ENCODE peak calls at places on chromosomes 2 and 18, in ten cellular contexts. One of them, this sample, is unnamed.

GRCh38 chr2:197556456-197556855 is 40.6 kb downstream of the MOB4 start:
- DNase-seq in nephron progenitor cell: no peak
- DNase-seq in tibial nerve: no peak
- DNase-seq in neural crest cell: no peak
- DNase-seq in left ventricle myocardium inferior: no peak
- DNase-seq in Calu3: no peak
- DNase-seq in MCF 10A: no peak
- DNase-seq in pancreas: no peak
- DNase-seq in fibroblast of mammary gland: peak; percentile 42
- DNase-seq in WERI-Rb-1: no peak
- DNase-seq in this sample: no peak

GRCh38 chr18:394997-395383 is 105.5 kb downstream of the COLEC12 start:
- DNase-seq in fibroblast of mammary gland: peak; percentile 93
- DNase-seq in left ventricle myocardium inferior: no peak
- DNase-seq in Calu3: no peak
- DNase-seq in tibial nerve: no peak
- DNase-seq in MCF 10A: no peak
- DNase-seq in WERI-Rb-1: no peak
- DNase-seq in nephron progenitor cell: no peak
- DNase-seq in neural crest cell: no peak
- DNase-seq in pancreas: no peak
- DNase-seq in this sample: no peak

GRCh38 chr2:62194558-62195420 is 1.1 kb upstream of the B3GNT2 start:
- DNase-seq in MCF 10A: no peak
- DNase-seq in Calu3: no peak
- DNase-seq in WERI-Rb-1: no peak
- DNase-seq in left ventricle myocardium inferior: no peak
- DNase-seq in pancreas: no peak
- DNase-seq in nephron progenitor cell: no peak
- DNase-seq in neural crest cell: no peak
- DNase-seq in fibroblast of mammary gland: no peak
- DNase-seq in tibial nerve: no peak
- DNase-seq in this sample: no peak

GRCh38 chr18:10381516-10381915 is 72.9 kb upstream of the APCDD1 start:
- DNase-seq in left ventricle myocardium inferior: no peak
- DNase-seq in nephron progenitor cell: no peak
- DNase-seq in MCF 10A: no peak
- DNase-seq in Calu3: no peak
- DNase-seq in WERI-Rb-1: no peak
- DNase-seq in tibial nerve: no peak
- DNase-seq in fibroblast of mammary gland: no peak
- DNase-seq in neural crest cell: no peak
- DNase-seq in pancreas: no peak
- DNase-seq in this sample: no peak

GRCh38 chr2:130791617-130791939 is 36.2 kb downstream of the AMER3 start:
- DNase-seq in left ventricle myocardium inferior: no peak
- DNase-seq in WERI-Rb-1: no peak
- DNase-seq in fibroblast of mammary gland: no peak
- DNase-seq in MCF 10A: no peak
- DNase-seq in Calu3: no peak
- DNase-seq in nephron progenitor cell: no peak
- DNase-seq in pancreas: peak; percentile 49
- DNase-seq in tibial nerve: no peak
- DNase-seq in neural crest cell: no peak
- DNase-seq in this sample: no peak

GRCh38 chr2:218582085-218582484 is 13.4 kb downstream of the CNOT9 start:
- DNase-seq in MCF 10A: peak; percentile 35
- DNase-seq in nephron progenitor cell: no peak
- DNase-seq in WERI-Rb-1: no peak
- DNase-seq in fibroblast of mammary gland: peak; percentile 88
- DNase-seq in pancreas: no peak
- DNase-seq in Calu3: no peak
- DNase-seq in neural crest cell: no peak
- DNase-seq in left ventricle myocardium inferior: no peak
- DNase-seq in tibial nerve: no peak
- DNase-seq in this sample: no peak

GRCh38 chr2:86000131-86000937 is 105.4 kb downstream of the POLR1A start:
- DNase-seq in tibial nerve: no peak
- DNase-seq in Calu3: no peak
- DNase-seq in WERI-Rb-1: no peak
- DNase-seq in nephron progenitor cell: no peak
- DNase-seq in fibroblast of mammary gland: no peak
- DNase-seq in MCF 10A: no peak
- DNase-seq in neural crest cell: no peak
- DNase-seq in left ventricle myocardium inferior: no peak
- DNase-seq in pancreas: no peak
- DNase-seq in this sample: no peak

GRCh38 chr2:187438459-187438858 is 9.6 kb downstream of the CALCRL start:
- DNase-seq in neural crest cell: no peak
- DNase-seq in fibroblast of mammary gland: no peak
- DNase-seq in Calu3: no peak
- DNase-seq in tibial nerve: no peak
- DNase-seq in WERI-Rb-1: no peak
- DNase-seq in nephron progenitor cell: no peak
- DNase-seq in left ventricle myocardium inferior: no peak
- DNase-seq in MCF 10A: no peak
- DNase-seq in pancreas: no peak
- DNase-seq in this sample: no peak

GRCh38 chr2:42925742-42926437 is 133.5 kb upstream of the HAAO start:
- DNase-seq in MCF 10A: no peak
- DNase-seq in tibial nerve: no peak
- DNase-seq in fibroblast of mammary gland: peak; percentile 30
- DNase-seq in left ventricle myocardium inferior: no peak
- DNase-seq in Calu3: no peak
- DNase-seq in neural crest cell: no peak
- DNase-seq in WERI-Rb-1: no peak
- DNase-seq in pancreas: peak; percentile 48
- DNase-seq in nephron progenitor cell: no peak
- DNase-seq in this sample: no peak

GRCh38 chr18:51211552-51211951 is 14.1 kb upstream of the MEX3C start:
- DNase-seq in Calu3: peak; percentile 85
- DNase-seq in nephron progenitor cell: no peak
- DNase-seq in neural crest cell: no peak
- DNase-seq in MCF 10A: peak; percentile 84
- DNase-seq in pancreas: no peak
- DNase-seq in left ventricle myocardium inferior: no peak
- DNase-seq in WERI-Rb-1: no peak
- DNase-seq in fibroblast of mammary gland: peak; percentile 79
- DNase-seq in tibial nerve: peak; percentile 15
- DNase-seq in this sample: no peak

GRCh38 chr2:229300814-229301213 is 29.7 kb upstream of the PID1 start:
- DNase-seq in MCF 10A: peak; percentile 73
- DNase-seq in neural crest cell: no peak
- DNase-seq in fibroblast of mammary gland: peak; percentile 76
- DNase-seq in tibial nerve: no peak
- DNase-seq in left ventricle myocardium inferior: no peak
- DNase-seq in WERI-Rb-1: no peak
- DNase-seq in pancreas: no peak
- DNase-seq in nephron progenitor cell: no peak
- DNase-seq in Calu3: no peak
- DNase-seq in this sample: no peak

GRCh38 chr2:162125138-162125537 is 26.9 kb downstream of the GCG start:
- DNase-seq in fibroblast of mammary gland: no peak
- DNase-seq in MCF 10A: no peak
- DNase-seq in tibial nerve: no peak
- DNase-seq in pancreas: no peak
- DNase-seq in nephron progenitor cell: no peak
- DNase-seq in Calu3: no peak
- DNase-seq in neural crest cell: no peak
- DNase-seq in WERI-Rb-1: no peak
- DNase-seq in left ventricle myocardium inferior: no peak
- DNase-seq in this sample: no peak

GRCh38 chr2:215753808-215754207 is 259.5 kb downstream of the MREG start:
- DNase-seq in pancreas: no peak
- DNase-seq in nephron progenitor cell: no peak
- DNase-seq in WERI-Rb-1: no peak
- DNase-seq in fibroblast of mammary gland: no peak
- DNase-seq in Calu3: no peak
- DNase-seq in left ventricle myocardium inferior: no peak
- DNase-seq in MCF 10A: no peak
- DNase-seq in tibial nerve: no peak
- DNase-seq in neural crest cell: no peak
- DNase-seq in this sample: no peak

GRCh38 chr2:65071499-65072180 is 15.4 kb downstream of the CEP68 start:
- DNase-seq in left ventricle myocardium inferior: no peak
- DNase-seq in fibroblast of mammary gland: no peak
- DNase-seq in pancreas: no peak
- DNase-seq in WERI-Rb-1: no peak
- DNase-seq in tibial nerve: no peak
- DNase-seq in Calu3: no peak
- DNase-seq in neural crest cell: no peak
- DNase-seq in MCF 10A: peak; percentile 17
- DNase-seq in nephron progenitor cell: peak; percentile 26
- DNase-seq in this sample: no peak
- TF ChIP-seq CTCF in left ventricle myocardium inferior: peak; percentile 47
- TF ChIP-seq CTCF in fibroblast of mammary gland: peak; percentile 39
- TF ChIP-seq CTCF in pancreas: peak; percentile 14
- TF ChIP-seq CTCF in WERI-Rb-1: peak; percentile 59
- TF ChIP-seq CTCF in tibial nerve: peak; percentile 11
- TF ChIP-seq CTCF in Calu3: no peak
- TF ChIP-seq CTCF in neural crest cell: peak; percentile 33
- TF ChIP-seq CTCF in MCF 10A: peak; percentile 21
- TF ChIP-seq CTCF in nephron progenitor cell: no peak
- TF ChIP-seq CTCF in this sample: no peak

GRCh38 chr18:37552296-37552695 is 13.3 kb downstream of the CELF4 start:
- DNase-seq in MCF 10A: no peak
- DNase-seq in neural crest cell: no peak
- DNase-seq in Calu3: no peak
- DNase-seq in fibroblast of mammary gland: no peak
- DNase-seq in left ventricle myocardium inferior: no peak
- DNase-seq in pancreas: no peak
- DNase-seq in nephron progenitor cell: no peak
- DNase-seq in tibial nerve: no peak
- DNase-seq in WERI-Rb-1: no peak
- DNase-seq in this sample: no peak

GRCh38 chr18:37554399-37554787 is 11.2 kb downstream of the CELF4 start:
- DNase-seq in nephron progenitor cell: no peak
- DNase-seq in pancreas: no peak
- DNase-seq in MCF 10A: no peak
- DNase-seq in WERI-Rb-1: no peak
- DNase-seq in left ventricle myocardium inferior: no peak
- DNase-seq in neural crest cell: no peak
- DNase-seq in tibial nerve: no peak
- DNase-seq in fibroblast of mammary gland: no peak
- DNase-seq in Calu3: no peak
- DNase-seq in this sample: no peak

GRCh38 chr18:37551846-37552245 is 13.8 kb downstream of the CELF4 start:
- DNase-seq in nephron progenitor cell: no peak
- DNase-seq in fibroblast of mammary gland: no peak
- DNase-seq in MCF 10A: no peak
- DNase-seq in Calu3: no peak
- DNase-seq in WERI-Rb-1: no peak
- DNase-seq in tibial nerve: no peak
- DNase-seq in left ventricle myocardium inferior: no peak
- DNase-seq in neural crest cell: no peak
- DNase-seq in pancreas: no peak
- DNase-seq in this sample: no peak

GRCh38 chr18:37551249-37551648 is 14.3 kb downstream of the CELF4 start:
- DNase-seq in nephron progenitor cell: no peak
- DNase-seq in WERI-Rb-1: no peak
- DNase-seq in MCF 10A: no peak
- DNase-seq in tibial nerve: no peak
- DNase-seq in fibroblast of mammary gland: no peak
- DNase-seq in pancreas: no peak
- DNase-seq in Calu3: no peak
- DNase-seq in left ventricle myocardium inferior: no peak
- DNase-seq in neural crest cell: no peak
- DNase-seq in this sample: no peak

GRCh38 chr18:37553633-37554398 is 11.8 kb downstream of the CELF4 start:
- DNase-seq in fibroblast of mammary gland: no peak
- DNase-seq in WERI-Rb-1: no peak
- DNase-seq in pancreas: no peak
- DNase-seq in Calu3: no peak
- DNase-seq in nephron progenitor cell: peak; percentile 36
- DNase-seq in MCF 10A: no peak
- DNase-seq in tibial nerve: no peak
- DNase-seq in left ventricle myocardium inferior: no peak
- DNase-seq in neural crest cell: no peak
- DNase-seq in this sample: no peak
- TF ChIP-seq CTCF in fibroblast of mammary gland: peak; percentile 4
- TF ChIP-seq CTCF in WERI-Rb-1: no peak
- TF ChIP-seq CTCF in pancreas: no peak
- TF ChIP-seq CTCF in Calu3: no peak
- TF ChIP-seq CTCF in nephron progenitor cell: peak; percentile 47
- TF ChIP-seq CTCF in MCF 10A: no peak
- TF ChIP-seq CTCF in tibial nerve: no peak
- TF ChIP-seq CTCF in left ventricle myocardium inferior: peak; percentile 40
- TF ChIP-seq CTCF in neural crest cell: peak; percentile 58
- TF ChIP-seq CTCF in this sample: no peak

GRCh38 chr2:235396071-235396846 is 97.6 kb upstream of the AGAP1 start:
- DNase-seq in fibroblast of mammary gland: no peak
- DNase-seq in MCF 10A: no peak
- DNase-seq in tibial nerve: no peak
- DNase-seq in WERI-Rb-1: no peak
- DNase-seq in pancreas: no peak
- DNase-seq in Calu3: no peak
- DNase-seq in neural crest cell: no peak
- DNase-seq in nephron progenitor cell: no peak
- DNase-seq in left ventricle myocardium inferior: no peak
- DNase-seq in this sample: no peak
- TF ChIP-seq CTCF in fibroblast of mammary gland: no peak
- TF ChIP-seq CTCF in MCF 10A: no peak
- TF ChIP-seq CTCF in tibial nerve: no peak
- TF ChIP-seq CTCF in WERI-Rb-1: no peak
- TF ChIP-seq CTCF in pancreas: no peak
- TF ChIP-seq CTCF in Calu3: no peak
- TF ChIP-seq CTCF in neural crest cell: no peak
- TF ChIP-seq CTCF in nephron progenitor cell: no peak
- TF ChIP-seq CTCF in left ventricle myocardium inferior: no peak
- TF ChIP-seq CTCF in this sample: no peak

GRCh38 chr2:139730197-139730596 is 950.0 kb upstream of the NXPH2 start:
- DNase-seq in left ventricle myocardium inferior: no peak
- DNase-seq in WERI-Rb-1: no peak
- DNase-seq in fibroblast of mammary gland: no peak
- DNase-seq in nephron progenitor cell: no peak
- DNase-seq in neural crest cell: no peak
- DNase-seq in tibial nerve: no peak
- DNase-seq in Calu3: no peak
- DNase-seq in pancreas: no peak
- DNase-seq in MCF 10A: no peak
- DNase-seq in this sample: no peak
- TF ChIP-seq CTCF in left ventricle myocardium inferior: no peak
- TF ChIP-seq CTCF in WERI-Rb-1: no peak
- TF ChIP-seq CTCF in fibroblast of mammary gland: no peak
- TF ChIP-seq CTCF in nephron progenitor cell: no peak
- TF ChIP-seq CTCF in neural crest cell: no peak
- TF ChIP-seq CTCF in tibial nerve: no peak
- TF ChIP-seq CTCF in Calu3: no peak
- TF ChIP-seq CTCF in pancreas: no peak
- TF ChIP-seq CTCF in MCF 10A: no peak
- TF ChIP-seq CTCF in this sample: no peak

DNA sequence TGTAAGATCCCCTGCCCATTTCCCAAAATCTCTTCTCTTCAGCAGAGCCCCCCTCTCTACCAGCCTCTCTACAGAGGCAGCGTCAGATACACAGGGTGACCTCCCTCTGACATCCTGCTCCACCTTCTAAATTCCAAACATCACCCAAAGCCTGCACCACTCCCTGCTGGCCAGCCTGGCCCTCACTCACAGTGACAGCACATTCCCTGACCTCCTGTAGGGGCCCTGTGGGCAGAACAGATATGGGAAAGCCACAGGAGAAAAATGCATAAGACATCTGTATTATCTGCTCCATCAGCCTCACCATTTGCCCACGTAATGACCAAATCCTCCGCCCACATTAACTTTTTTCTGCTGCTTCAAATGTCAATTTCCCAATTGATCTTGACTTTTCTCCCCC is 40.6 kb downstream of the TRABD2A start:
- DNase-seq in nephron progenitor cell: no peak
- DNase-seq in fibroblast of mammary gland: no peak
- DNase-seq in WERI-Rb-1: no peak
- DNase-seq in pancreas: no peak
- DNase-seq in neural crest cell: no peak
- DNase-seq in tibial nerve: no peak
- DNase-seq in MCF 10A: no peak
- DNase-seq in Calu3: no peak
- DNase-seq in left ventricle myocardium inferior: no peak
- DNase-seq in this sample: no peak
- TF ChIP-seq CTCF in nephron progenitor cell: no peak
- TF ChIP-seq CTCF in fibroblast of mammary gland: no peak
- TF ChIP-seq CTCF in WERI-Rb-1: peak; percentile 14
- TF ChIP-seq CTCF in pancreas: no peak
- TF ChIP-seq CTCF in neural crest cell: no peak
- TF ChIP-seq CTCF in tibial nerve: no peak
- TF ChIP-seq CTCF in MCF 10A: no peak
- TF ChIP-seq CTCF in Calu3: no peak
- TF ChIP-seq CTCF in left ventricle myocardium inferior: no peak
- TF ChIP-seq CTCF in this sample: no peak

This sample was measured in activated B cell treated with CpG ODN at 0.5 μM for 24 hours.